ENCODE peak calls at places on chromosomes 11 and 22, in five cellular contexts. One of them, this sample, is unnamed.

GRCh38 chr22:38649841-38650522 is 6.2 kb downstream of the FAM227A start:
- DNase-seq in fibroblast of the aortic adventitia: no peak
- DNase-seq in endothelial cell of umbilical vein: no peak
- DNase-seq in kidney: no peak
- DNase-seq in sigmoid colon: no peak
- DNase-seq in this sample: no peak

GRCh38 chr22:46256358-46256958 is 6.4 kb upstream of the CDPF1 start:
- DNase-seq in sigmoid colon: no peak
- DNase-seq in endothelial cell of umbilical vein: no peak
- DNase-seq in kidney: no peak
- DNase-seq in fibroblast of the aortic adventitia: no peak
- DNase-seq in this sample: no peak

GRCh38 chr11:12189543-12190235 is 79.3 kb downstream of the MICAL2 start:
- DNase-seq in fibroblast of the aortic adventitia: no peak
- DNase-seq in endothelial cell of umbilical vein: peak; percentile 19
- DNase-seq in sigmoid colon: no peak
- DNase-seq in kidney: no peak
- DNase-seq in this sample: no peak

GRCh38 chr11:93718057-93718563 is 23.2 kb downstream of the TAF1D start:
- DNase-seq in fibroblast of the aortic adventitia: no peak
- DNase-seq in kidney: no peak
- DNase-seq in endothelial cell of umbilical vein: peak; percentile 82
- DNase-seq in sigmoid colon: no peak
- DNase-seq in this sample: no peak

GRCh38 chr11:4511846-4512245 is 29.4 kb downstream of the OR52K1 start:
- DNase-seq in fibroblast of the aortic adventitia: no peak
- DNase-seq in endothelial cell of umbilical vein: no peak
- DNase-seq in sigmoid colon: no peak
- DNase-seq in kidney: no peak
- DNase-seq in this sample: no peak

GRCh38 chr11:32427616-32427934 is 7.8 kb downstream of the WT1 start:
- DNase-seq in endothelial cell of umbilical vein: no peak
- DNase-seq in fibroblast of the aortic adventitia: no peak
- DNase-seq in kidney: no peak
- DNase-seq in sigmoid colon: no peak
- DNase-seq in this sample: no peak

GRCh38 chr11:72592698-72593097 is 81.5 kb downstream of the PDE2A start:
- DNase-seq in endothelial cell of umbilical vein: no peak
- DNase-seq in kidney: no peak
- DNase-seq in sigmoid colon: no peak
- DNase-seq in fibroblast of the aortic adventitia: no peak
- DNase-seq in this sample: no peak

GRCh38 chr11:13118691-13119090 is 109.6 kb downstream of the RASSF10 start:
- DNase-seq in endothelial cell of umbilical vein: no peak
- DNase-seq in fibroblast of the aortic adventitia: no peak
- DNase-seq in sigmoid colon: no peak
- DNase-seq in kidney: no peak
- DNase-seq in this sample: no peak

GRCh38 chr11:14886509-14886908 is 5.5 kb downstream of the CYP2R1 start:
- DNase-seq in sigmoid colon: no peak
- DNase-seq in kidney: no peak
- DNase-seq in endothelial cell of umbilical vein: no peak
- DNase-seq in fibroblast of the aortic adventitia: no peak
- DNase-seq in this sample: peak; percentile 83

GRCh38 chr22:36015806-36016519 is 12.7 kb downstream of the RBFOX2 start:
- DNase-seq in endothelial cell of umbilical vein: no peak
- DNase-seq in sigmoid colon: no peak
- DNase-seq in kidney: no peak
- DNase-seq in fibroblast of the aortic adventitia: no peak
- DNase-seq in this sample: no peak

GRCh38 chr11:32939866-32940265 is 47.3 kb downstream of the QSER1 start:
- DNase-seq in fibroblast of the aortic adventitia: peak; percentile 7
- DNase-seq in sigmoid colon: no peak
- DNase-seq in kidney: no peak
- DNase-seq in endothelial cell of umbilical vein: no peak
- DNase-seq in this sample: no peak

GRCh38 chr11:77127969-77128691 is at the start of gene MYO7A:
- DNase-seq in sigmoid colon: no peak
- DNase-seq in kidney: peak; percentile 91
- DNase-seq in endothelial cell of umbilical vein: peak; percentile 26
- DNase-seq in fibroblast of the aortic adventitia: no peak
- DNase-seq in this sample: peak; percentile 99

GRCh38 chr11:63813035-63813562 is at the start of gene SPINDOC:
- DNase-seq in endothelial cell of umbilical vein: peak; percentile 61
- DNase-seq in kidney: peak; percentile 91
- DNase-seq in sigmoid colon: peak; percentile 90
- DNase-seq in fibroblast of the aortic adventitia: peak; percentile 43
- DNase-seq in this sample: peak; percentile 77

GRCh38 chr11:110196241-110196754 is 100.1 kb downstream of the RDX start:
- DNase-seq in endothelial cell of umbilical vein: peak; percentile 45
- DNase-seq in sigmoid colon: no peak
- DNase-seq in kidney: no peak
- DNase-seq in fibroblast of the aortic adventitia: peak; percentile 79
- DNase-seq in this sample: peak; percentile 51

GRCh38 chr22:41028841-41029240 is 63.6 kb upstream of the EP300 start:
- DNase-seq in sigmoid colon: no peak
- DNase-seq in kidney: no peak
- DNase-seq in fibroblast of the aortic adventitia: peak; percentile 86
- DNase-seq in endothelial cell of umbilical vein: no peak
- DNase-seq in this sample: no peak

GRCh38 chr22:17234144-17234623 is 14.9 kb upstream of the ADA2 start:
- DNase-seq in kidney: peak; percentile 35
- DNase-seq in endothelial cell of umbilical vein: no peak
- DNase-seq in sigmoid colon: no peak
- DNase-seq in fibroblast of the aortic adventitia: no peak
- DNase-seq in this sample: no peak

GRCh38 chr11:70845761-70846160 is 406.6 kb downstream of the SHANK2 start:
- DNase-seq in fibroblast of the aortic adventitia: no peak
- DNase-seq in endothelial cell of umbilical vein: no peak
- DNase-seq in sigmoid colon: no peak
- DNase-seq in kidney: no peak
- DNase-seq in this sample: no peak

GRCh38 chr22:49488943-49489342 is 338.7 kb downstream of the BRD1 start:
- DNase-seq in kidney: no peak
- DNase-seq in endothelial cell of umbilical vein: no peak
- DNase-seq in sigmoid colon: no peak
- DNase-seq in fibroblast of the aortic adventitia: no peak
- DNase-seq in this sample: no peak

GRCh38 chr11:65116370-65117205 is 913 bp downstream of the ZNHIT2 start:
- DNase-seq in kidney: peak; percentile 88
- DNase-seq in endothelial cell of umbilical vein: peak; percentile 38
- DNase-seq in fibroblast of the aortic adventitia: peak; percentile 41
- DNase-seq in sigmoid colon: peak; percentile 70
- DNase-seq in this sample: peak; percentile 49

GRCh38 chr22:31248138-31248745 is 36.1 kb downstream of the LIMK2 start:
- DNase-seq in fibroblast of the aortic adventitia: peak; percentile 90
- DNase-seq in sigmoid colon: peak; percentile 90
- DNase-seq in endothelial cell of umbilical vein: peak; percentile 60
- DNase-seq in kidney: peak; percentile 91
- DNase-seq in this sample: peak; percentile 82

GRCh38 chr22:17587631-17588030 is 24.3 kb downstream of the SLC25A18 start:
- DNase-seq in endothelial cell of umbilical vein: no peak
- DNase-seq in sigmoid colon: no peak
- DNase-seq in kidney: no peak
- DNase-seq in fibroblast of the aortic adventitia: no peak
- DNase-seq in this sample: no peak

GRCh38 chr11:32405592-32405991 is 29.7 kb downstream of the WT1 start:
- DNase-seq in kidney: no peak
- DNase-seq in fibroblast of the aortic adventitia: no peak
- DNase-seq in sigmoid colon: no peak
- DNase-seq in endothelial cell of umbilical vein: no peak
- DNase-seq in this sample: no peak

GRCh38 chr22:45317551-45318167 is 7.9 kb downstream of the FAM118A start:
- DNase-seq in kidney: no peak
- DNase-seq in sigmoid colon: peak; percentile 84
- DNase-seq in fibroblast of the aortic adventitia: peak; percentile 85
- DNase-seq in endothelial cell of umbilical vein: peak; percentile 91
- DNase-seq in this sample: no peak

GRCh38 chr11:126636911-126637799 is 281.7 kb downstream of the ST3GAL4 start:
- DNase-seq in endothelial cell of umbilical vein: no peak
- DNase-seq in kidney: no peak
- DNase-seq in fibroblast of the aortic adventitia: peak; percentile 40
- DNase-seq in sigmoid colon: no peak
- DNase-seq in this sample: no peak

GRCh38 chr22:39655736-39656285 is 85.3 kb downstream of the CACNA1I start:
- DNase-seq in endothelial cell of umbilical vein: no peak
- DNase-seq in kidney: no peak
- DNase-seq in sigmoid colon: no peak
- DNase-seq in fibroblast of the aortic adventitia: no peak
- DNase-seq in this sample: no peak

GRCh38 chr11:65640483-65641207 is 2.7 kb downstream of the SIPA1 start:
- DNase-seq in fibroblast of the aortic adventitia: no peak
- DNase-seq in endothelial cell of umbilical vein: no peak
- DNase-seq in sigmoid colon: no peak
- DNase-seq in kidney: peak; percentile 85
- DNase-seq in this sample: no peak

GRCh38 chr11:111795333-111795985 is 29.3 kb upstream of the PPP2R1B start:
- DNase-seq in kidney: no peak
- DNase-seq in fibroblast of the aortic adventitia: peak; percentile 37
- DNase-seq in sigmoid colon: no peak
- DNase-seq in endothelial cell of umbilical vein: no peak
- DNase-seq in this sample: no peak

DNA sequence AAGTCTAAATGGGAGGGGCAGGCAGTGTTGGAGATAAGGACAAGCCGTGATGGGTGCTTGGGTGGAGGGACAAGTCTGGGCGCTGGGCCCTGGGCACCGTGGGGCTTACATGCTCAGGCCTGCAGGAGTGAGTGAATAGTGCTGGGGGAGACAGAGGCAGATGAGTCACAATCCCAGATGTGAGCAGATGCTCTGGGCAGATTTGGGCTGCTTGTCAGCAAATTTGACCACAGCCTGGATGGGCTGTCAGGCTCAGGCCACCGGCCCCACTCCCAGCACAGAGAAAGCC is 41.6 kb upstream of the ZBED5 start:
- DNase-seq in fibroblast of the aortic adventitia: no peak
- DNase-seq in endothelial cell of umbilical vein: no peak
- DNase-seq in kidney: peak; percentile 76
- DNase-seq in sigmoid colon: peak; percentile 85
- DNase-seq in this sample: peak; percentile 74
- H3K4me3 ChIP-seq in fibroblast of the aortic adventitia: no peak overlapping the region
- H3K4me3 ChIP-seq in endothelial cell of umbilical vein: no peak overlapping the region
- H3K4me3 ChIP-seq in kidney: no peak overlapping the region
- H3K4me3 ChIP-seq in sigmoid colon: no peak overlapping the region
- H3K4me3 ChIP-seq in this sample: no peak overlapping the region

GRCh38 chr22:50626314-50626855 is 1.6 kb downstream of the ARSA start:
- DNase-seq in endothelial cell of umbilical vein: no peak
- DNase-seq in fibroblast of the aortic adventitia: no peak
- DNase-seq in sigmoid colon: peak; percentile 59
- DNase-seq in kidney: peak; percentile 73
- DNase-seq in this sample: no peak

GRCh38 chr22:50627914-50628542 is at the start of gene ARSA:
- DNase-seq in fibroblast of the aortic adventitia: peak; percentile 78
- DNase-seq in kidney: peak; percentile 95
- DNase-seq in endothelial cell of umbilical vein: peak; percentile 77
- DNase-seq in sigmoid colon: peak; percentile 92
- DNase-seq in this sample: peak; percentile 80

GRCh38 chr22:50625568-50626313 is 2.2 kb downstream of the ARSA start:
- DNase-seq in sigmoid colon: peak; percentile 64
- DNase-seq in fibroblast of the aortic adventitia: no peak
- DNase-seq in kidney: peak; percentile 78
- DNase-seq in endothelial cell of umbilical vein: no peak
- DNase-seq in this sample: no peak

GRCh38 chr22:50627452-50627913 is 469 bp downstream of the ARSA start:
- DNase-seq in endothelial cell of umbilical vein: no peak
- DNase-seq in sigmoid colon: peak; percentile 70
- DNase-seq in kidney: no peak
- DNase-seq in fibroblast of the aortic adventitia: no peak
- DNase-seq in this sample: no peak

DNA sequence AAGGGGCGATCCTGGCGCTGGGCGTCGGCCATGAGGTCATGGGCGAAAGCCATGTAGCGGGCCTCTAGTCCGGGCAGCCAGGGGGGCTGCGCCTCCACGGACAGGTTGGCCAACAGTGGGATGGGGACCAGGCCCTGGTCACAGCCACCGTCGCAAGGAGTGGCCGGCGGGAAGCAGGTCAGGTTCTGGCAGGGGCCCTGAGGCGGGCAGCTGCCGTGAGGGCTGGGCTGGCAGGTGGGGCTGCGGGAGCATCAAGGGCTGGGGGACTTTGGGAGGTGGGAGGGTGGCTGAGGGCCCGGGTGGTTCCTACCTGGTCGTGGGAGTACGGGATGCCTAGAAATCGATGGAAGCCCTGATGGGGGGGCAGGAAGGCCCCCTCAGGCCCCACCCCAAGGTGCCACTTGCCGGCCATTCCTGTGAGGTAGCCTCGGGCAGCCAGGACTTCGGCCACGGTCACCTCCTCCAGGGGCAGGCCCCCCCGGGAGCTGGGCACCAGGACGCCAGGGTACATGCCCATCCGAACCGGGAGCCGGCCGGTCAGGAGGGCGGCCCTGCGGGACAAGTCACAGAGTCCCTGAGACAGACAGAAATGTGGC is 998 bp downstream of the ARSA start:
- DNase-seq in sigmoid colon: peak; percentile 70
- DNase-seq in kidney: peak; percentile 84
- DNase-seq in endothelial cell of umbilical vein: no peak
- DNase-seq in fibroblast of the aortic adventitia: no peak
- DNase-seq in this sample: no peak
- H3K4me3 ChIP-seq in sigmoid colon: peak overlapping the region; percentile 76
- H3K4me3 ChIP-seq in kidney: peak overlapping the region; percentile 70
- H3K4me3 ChIP-seq in endothelial cell of umbilical vein: no peak overlapping the region
- H3K4me3 ChIP-seq in fibroblast of the aortic adventitia: peak overlapping the region; percentile 88
- H3K4me3 ChIP-seq in this sample: peak overlapping the region; percentile 72

GRCh38 chr11:1391165-1392010 is 1.7 kb downstream of the BRSK2 start:
- DNase-seq in endothelial cell of umbilical vein: no peak
- DNase-seq in fibroblast of the aortic adventitia: no peak
- DNase-seq in kidney: peak; percentile 73
- DNase-seq in sigmoid colon: no peak
- DNase-seq in this sample: no peak
- H3K4me3 ChIP-seq in endothelial cell of umbilical vein: no peak overlapping the region
- H3K4me3 ChIP-seq in fibroblast of the aortic adventitia: no peak overlapping the region
- H3K4me3 ChIP-seq in kidney: no peak overlapping the region
- H3K4me3 ChIP-seq in sigmoid colon: no peak overlapping the region
- H3K4me3 ChIP-seq in this sample: peak overlapping the region; percentile 66

GRCh38 chr11:69164824-69165223 is 9.1 kb downstream of the SMIM38 start:
- DNase-seq in endothelial cell of umbilical vein: no peak
- DNase-seq in sigmoid colon: no peak
- DNase-seq in fibroblast of the aortic adventitia: no peak
- DNase-seq in kidney: no peak
- DNase-seq in this sample: no peak

GRCh38 chr11:69165775-69166174 is 10.0 kb downstream of the SMIM38 start:
- DNase-seq in endothelial cell of umbilical vein: no peak
- DNase-seq in kidney: no peak
- DNase-seq in fibroblast of the aortic adventitia: no peak
- DNase-seq in sigmoid colon: no peak
- DNase-seq in this sample: no peak

GRCh38 chr11:69167916-69168691 is 12.4 kb downstream of the SMIM38 start:
- DNase-seq in kidney: no peak
- DNase-seq in sigmoid colon: no peak
- DNase-seq in endothelial cell of umbilical vein: no peak
- DNase-seq in fibroblast of the aortic adventitia: peak; percentile 14
- DNase-seq in this sample: no peak

GRCh38 chr11:69167130-69167915 is 11.6 kb downstream of the SMIM38 start:
- DNase-seq in sigmoid colon: no peak
- DNase-seq in endothelial cell of umbilical vein: no peak
- DNase-seq in kidney: no peak
- DNase-seq in fibroblast of the aortic adventitia: no peak
- DNase-seq in this sample: no peak

GRCh38 chr11:69166186-69167115 is 10.7 kb downstream of the SMIM38 start:
- DNase-seq in endothelial cell of umbilical vein: peak; percentile 76
- DNase-seq in fibroblast of the aortic adventitia: peak; percentile 74
- DNase-seq in kidney: no peak
- DNase-seq in sigmoid colon: no peak
- DNase-seq in this sample: no peak
- H3K4me3 ChIP-seq in endothelial cell of umbilical vein: no peak overlapping the region
- H3K4me3 ChIP-seq in fibroblast of the aortic adventitia: no peak overlapping the region
- H3K4me3 ChIP-seq in kidney: no peak overlapping the region
- H3K4me3 ChIP-seq in sigmoid colon: no peak overlapping the region
- H3K4me3 ChIP-seq in this sample: no peak overlapping the region